ENCODE peak calls at places on chromosomes 7 and 10, in eight cellular contexts. One of them, this sample, is unnamed.

GRCh38 chr10:72134785-72135765 is 46.7 kb upstream of the SPOCK2 start:
- DNase-seq in astrocyte of the hippocampus: no peak
- DNase-seq in neuronal stem cell: no peak
- DNase-seq in osteocyte: no peak
- DNase-seq in fibroblast of mammary gland: no peak
- DNase-seq in NAMALWA: no peak
- DNase-seq in Peyer's patch: no peak
- DNase-seq in anterior cingulate cortex: no peak
- DNase-seq in this sample: no peak

GRCh38 chr7:10079572-10079971 is 894.1 kb upstream of the PHF14 start:
- DNase-seq in fibroblast of mammary gland: no peak
- DNase-seq in anterior cingulate cortex: no peak
- DNase-seq in Peyer's patch: no peak
- DNase-seq in NAMALWA: no peak
- DNase-seq in astrocyte of the hippocampus: no peak
- DNase-seq in osteocyte: no peak
- DNase-seq in neuronal stem cell: no peak
- DNase-seq in this sample: no peak

GRCh38 chr10:131109746-131110145 is 201.8 kb downstream of the TCERG1L start:
- DNase-seq in osteocyte: no peak
- DNase-seq in neuronal stem cell: no peak
- DNase-seq in fibroblast of mammary gland: no peak
- DNase-seq in anterior cingulate cortex: peak; percentile 65
- DNase-seq in NAMALWA: no peak
- DNase-seq in astrocyte of the hippocampus: no peak
- DNase-seq in Peyer's patch: no peak
- DNase-seq in this sample: no peak

GRCh38 chr10:99874341-99875085 is 92.1 kb downstream of the ABCC2 start:
- DNase-seq in astrocyte of the hippocampus: no peak
- DNase-seq in Peyer's patch: no peak
- DNase-seq in anterior cingulate cortex: no peak
- DNase-seq in NAMALWA: no peak
- DNase-seq in osteocyte: no peak
- DNase-seq in fibroblast of mammary gland: no peak
- DNase-seq in neuronal stem cell: no peak
- DNase-seq in this sample: no peak

GRCh38 chr7:135236727-135237126 is 3.1 kb downstream of the STRA8 start:
- DNase-seq in fibroblast of mammary gland: no peak
- DNase-seq in anterior cingulate cortex: no peak
- DNase-seq in NAMALWA: no peak
- DNase-seq in osteocyte: no peak
- DNase-seq in Peyer's patch: no peak
- DNase-seq in neuronal stem cell: no peak
- DNase-seq in astrocyte of the hippocampus: peak; percentile 21
- DNase-seq in this sample: no peak

GRCh38 chr7:33904680-33905388 is 505 bp upstream of the BMPER start:
- DNase-seq in osteocyte: no peak
- DNase-seq in neuronal stem cell: peak; percentile 45
- DNase-seq in anterior cingulate cortex: peak; percentile 56
- DNase-seq in astrocyte of the hippocampus: peak; percentile 79
- DNase-seq in Peyer's patch: no peak
- DNase-seq in fibroblast of mammary gland: peak; percentile 48
- DNase-seq in NAMALWA: no peak
- DNase-seq in this sample: peak; percentile 73

GRCh38 chr10:123451607-123452245 is 214.4 kb upstream of the GPR26 start:
- DNase-seq in NAMALWA: no peak
- DNase-seq in neuronal stem cell: no peak
- DNase-seq in fibroblast of mammary gland: no peak
- DNase-seq in anterior cingulate cortex: no peak
- DNase-seq in Peyer's patch: no peak
- DNase-seq in astrocyte of the hippocampus: no peak
- DNase-seq in osteocyte: no peak
- DNase-seq in this sample: no peak

GRCh38 chr7:156039971-156040677 is 227.9 kb upstream of the SHH start:
- DNase-seq in anterior cingulate cortex: no peak
- DNase-seq in osteocyte: no peak
- DNase-seq in neuronal stem cell: no peak
- DNase-seq in Peyer's patch: peak; percentile 17
- DNase-seq in fibroblast of mammary gland: no peak
- DNase-seq in NAMALWA: no peak
- DNase-seq in astrocyte of the hippocampus: no peak
- DNase-seq in this sample: no peak

GRCh38 chr7:31850066-31850465 is 163.1 kb downstream of the PPP1R17 start:
- DNase-seq in NAMALWA: no peak
- DNase-seq in anterior cingulate cortex: no peak
- DNase-seq in neuronal stem cell: no peak
- DNase-seq in astrocyte of the hippocampus: no peak
- DNase-seq in fibroblast of mammary gland: no peak
- DNase-seq in osteocyte: no peak
- DNase-seq in Peyer's patch: no peak
- DNase-seq in this sample: no peak

GRCh38 chr10:113557389-113558321 is 4.8 kb downstream of the HABP2 start:
- DNase-seq in osteocyte: no peak
- DNase-seq in Peyer's patch: no peak
- DNase-seq in NAMALWA: no peak
- DNase-seq in neuronal stem cell: no peak
- DNase-seq in fibroblast of mammary gland: no peak
- DNase-seq in anterior cingulate cortex: no peak
- DNase-seq in astrocyte of the hippocampus: no peak
- DNase-seq in this sample: no peak

GRCh38 chr7:114444196-114444595 is 29.6 kb downstream of the FOXP2 start:
- DNase-seq in anterior cingulate cortex: no peak
- DNase-seq in fibroblast of mammary gland: no peak
- DNase-seq in Peyer's patch: no peak
- DNase-seq in NAMALWA: no peak
- DNase-seq in astrocyte of the hippocampus: no peak
- DNase-seq in osteocyte: no peak
- DNase-seq in neuronal stem cell: no peak
- DNase-seq in this sample: no peak

GRCh38 chr7:100019908-100020307 is 4.5 kb downstream of the ZKSCAN1 start:
- DNase-seq in NAMALWA: no peak
- DNase-seq in Peyer's patch: no peak
- DNase-seq in astrocyte of the hippocampus: no peak
- DNase-seq in neuronal stem cell: no peak
- DNase-seq in osteocyte: no peak
- DNase-seq in anterior cingulate cortex: no peak
- DNase-seq in fibroblast of mammary gland: no peak
- DNase-seq in this sample: no peak

GRCh38 chr7:12210179-12211053 is 678 bp upstream of the TMEM106B start:
- DNase-seq in osteocyte: no peak
- DNase-seq in neuronal stem cell: no peak
- DNase-seq in fibroblast of mammary gland: no peak
- DNase-seq in Peyer's patch: peak; percentile 67
- DNase-seq in NAMALWA: no peak
- DNase-seq in anterior cingulate cortex: no peak
- DNase-seq in astrocyte of the hippocampus: no peak
- DNase-seq in this sample: no peak

GRCh38 chr10:123149162-123149567 is 1.2 kb downstream of the HMX2 start:
- DNase-seq in neuronal stem cell: peak; percentile 9
- DNase-seq in osteocyte: no peak
- DNase-seq in astrocyte of the hippocampus: no peak
- DNase-seq in fibroblast of mammary gland: no peak
- DNase-seq in NAMALWA: no peak
- DNase-seq in anterior cingulate cortex: no peak
- DNase-seq in Peyer's patch: no peak
- DNase-seq in this sample: no peak

GRCh38 chr7:628041-628763 is 98.3 kb upstream of the DNAAF5 start:
- DNase-seq in fibroblast of mammary gland: no peak
- DNase-seq in anterior cingulate cortex: no peak
- DNase-seq in Peyer's patch: no peak
- DNase-seq in astrocyte of the hippocampus: no peak
- DNase-seq in osteocyte: no peak
- DNase-seq in NAMALWA: no peak
- DNase-seq in neuronal stem cell: no peak
- DNase-seq in this sample: no peak

GRCh38 chr7:40697653-40698052 is 562.8 kb downstream of the SUGCT start:
- DNase-seq in astrocyte of the hippocampus: no peak
- DNase-seq in NAMALWA: no peak
- DNase-seq in osteocyte: no peak
- DNase-seq in Peyer's patch: no peak
- DNase-seq in neuronal stem cell: no peak
- DNase-seq in anterior cingulate cortex: no peak
- DNase-seq in fibroblast of mammary gland: peak; percentile 55
- DNase-seq in this sample: no peak

GRCh38 chr7:117110480-117111315 is 157.4 kb downstream of the ST7 start:
- DNase-seq in osteocyte: no peak
- DNase-seq in NAMALWA: peak; percentile 27
- DNase-seq in Peyer's patch: peak; percentile 54
- DNase-seq in anterior cingulate cortex: no peak
- DNase-seq in fibroblast of mammary gland: no peak
- DNase-seq in astrocyte of the hippocampus: no peak
- DNase-seq in neuronal stem cell: no peak
- DNase-seq in this sample: no peak

GRCh38 chr10:111739160-111739712 is 444.3 kb downstream of the GPAM start:
- DNase-seq in anterior cingulate cortex: no peak
- DNase-seq in fibroblast of mammary gland: no peak
- DNase-seq in Peyer's patch: no peak
- DNase-seq in NAMALWA: no peak
- DNase-seq in neuronal stem cell: no peak
- DNase-seq in osteocyte: no peak
- DNase-seq in astrocyte of the hippocampus: no peak
- DNase-seq in this sample: no peak

GRCh38 chr10:11145498-11145855 is 127.8 kb downstream of the CELF2 start:
- DNase-seq in osteocyte: no peak
- DNase-seq in anterior cingulate cortex: peak; percentile 18
- DNase-seq in Peyer's patch: peak; percentile 91
- DNase-seq in fibroblast of mammary gland: no peak
- DNase-seq in NAMALWA: peak; percentile 58
- DNase-seq in astrocyte of the hippocampus: no peak
- DNase-seq in neuronal stem cell: no peak
- DNase-seq in this sample: no peak

GRCh38 chr7:1541431-1542162 is 11.1 kb downstream of the MAFK start:
- DNase-seq in neuronal stem cell: no peak
- DNase-seq in osteocyte: no peak
- DNase-seq in NAMALWA: no peak
- DNase-seq in astrocyte of the hippocampus: no peak
- DNase-seq in anterior cingulate cortex: no peak
- DNase-seq in Peyer's patch: no peak
- DNase-seq in fibroblast of mammary gland: no peak
- DNase-seq in this sample: no peak

GRCh38 chr10:80187060-80187459 is 18.3 kb downstream of the ANXA11 start:
- DNase-seq in osteocyte: no peak
- DNase-seq in Peyer's patch: no peak
- DNase-seq in astrocyte of the hippocampus: no peak
- DNase-seq in neuronal stem cell: no peak
- DNase-seq in NAMALWA: no peak
- DNase-seq in anterior cingulate cortex: no peak
- DNase-seq in fibroblast of mammary gland: no peak
- DNase-seq in this sample: no peak

GRCh38 chr7:94040254-94040653 is 36.1 kb upstream of the BET1 start:
- DNase-seq in NAMALWA: peak; percentile 46
- DNase-seq in fibroblast of mammary gland: no peak
- DNase-seq in Peyer's patch: no peak
- DNase-seq in neuronal stem cell: no peak
- DNase-seq in osteocyte: no peak
- DNase-seq in astrocyte of the hippocampus: peak; percentile 22
- DNase-seq in anterior cingulate cortex: no peak
- DNase-seq in this sample: no peak

GRCh38 chr7:129501760-129502707 is at the start of gene SMKR1:
- DNase-seq in anterior cingulate cortex: peak; percentile 79
- DNase-seq in Peyer's patch: peak; percentile 96
- DNase-seq in fibroblast of mammary gland: peak; percentile 38
- DNase-seq in NAMALWA: peak; percentile 97
- DNase-seq in astrocyte of the hippocampus: peak; percentile 79
- DNase-seq in osteocyte: peak; percentile 88
- DNase-seq in neuronal stem cell: peak; percentile 58
- DNase-seq in this sample: peak; percentile 81

GRCh38 chr10:6494934-6495592 is 85.0 kb downstream of the PRKCQ start:
- DNase-seq in astrocyte of the hippocampus: no peak
- DNase-seq in Peyer's patch: peak; percentile 61
- DNase-seq in osteocyte: peak; percentile 69
- DNase-seq in fibroblast of mammary gland: no peak
- DNase-seq in neuronal stem cell: no peak
- DNase-seq in NAMALWA: no peak
- DNase-seq in anterior cingulate cortex: no peak
- DNase-seq in this sample: no peak

This sample was measured in type B pancreatic cell.